ENCODE peak calls at places on chromosome 19, in four cellular contexts. S is HepG2, T is A549, A is H1. B is an unnamed sample.

GRCh38 chr19:46303702-46304397 is 7.0 kb downstream of the HIF3A start:
- DNase-seq in S (no peak), T (peak; percentile 40), A (peak; percentile 99), B (peak; percentile 90)

GRCh38 chr19:15431396-15432017 is 12.7 kb upstream of the AKAP8L start:
- DNase-seq in S (no peak), T (no peak), A (no peak), B (no peak)

GRCh38 chr19:48695743-48696352 is at the start of gene FUT2:
- DNase-seq in S (no peak), T (no peak), A (peak; percentile 72), B (no peak)

GRCh38 chr19:15466851-15467733 is 2.7 kb upstream of the RASAL3 start:
- DNase-seq in S (no peak), T (no peak), A (no peak), B (no peak)

GRCh38 chr19:48543121-48543710 is 8.8 kb upstream of the SULT2B1 start:
- DNase-seq in S (no peak), T (peak; percentile 69), A (no peak), B (no peak)

GRCh38 chr19:45217193-45217956 is 27.8 kb downstream of the EXOC3L2 start:
- DNase-seq in S (no peak), T (no peak), A (peak; percentile 58), B (no peak)

GRCh38 chr19:47582320-47582909 is 9.5 kb upstream of the ZNF541 start:
- DNase-seq in S (no peak), T (no peak), A (no peak), B (no peak)

GRCh38 chr19:18776736-18777135 is 14.4 kb downstream of the COMP start:
- DNase-seq in S (no peak), T (no peak), A (no peak), B (no peak)

GRCh38 chr19:8320564-8321066 is 560 bp downstream of the NDUFA7 start:
- DNase-seq in S (peak; percentile 25), T (no peak), A (no peak), B (no peak)
- TF ChIP-seq JUN in S (no peak), T (no peak), A (no peak), B (no peak)

GRCh38 chr19:16594681-16595091 is 22.5 kb upstream of the SLC35E1 start:
- DNase-seq in S (no peak), T (no peak), A (no peak), B (no peak)
- TF ChIP-seq CEBPB in S (no peak), T (no peak), A (no peak), B (no peak)

GRCh38 chr19:6776999-6777398 is 4.5 kb downstream of the VAV1 start:
- DNase-seq in S (no peak), T (no peak), A (no peak), B (no peak)

GRCh38 chr19:6772028-6772865 is at the start of gene VAV1:
- DNase-seq in S (no peak), T (no peak), A (no peak), B (peak; percentile 75)

GRCh38 chr19:6774821-6775707 is 2.6 kb downstream of the VAV1 start:
- DNase-seq in S (no peak), T (no peak), A (no peak), B (no peak)

GRCh38 chr19:6772866-6773322 is 386 bp downstream of the VAV1 start:
- DNase-seq in S (no peak), T (no peak), A (no peak), B (no peak)

DNA sequence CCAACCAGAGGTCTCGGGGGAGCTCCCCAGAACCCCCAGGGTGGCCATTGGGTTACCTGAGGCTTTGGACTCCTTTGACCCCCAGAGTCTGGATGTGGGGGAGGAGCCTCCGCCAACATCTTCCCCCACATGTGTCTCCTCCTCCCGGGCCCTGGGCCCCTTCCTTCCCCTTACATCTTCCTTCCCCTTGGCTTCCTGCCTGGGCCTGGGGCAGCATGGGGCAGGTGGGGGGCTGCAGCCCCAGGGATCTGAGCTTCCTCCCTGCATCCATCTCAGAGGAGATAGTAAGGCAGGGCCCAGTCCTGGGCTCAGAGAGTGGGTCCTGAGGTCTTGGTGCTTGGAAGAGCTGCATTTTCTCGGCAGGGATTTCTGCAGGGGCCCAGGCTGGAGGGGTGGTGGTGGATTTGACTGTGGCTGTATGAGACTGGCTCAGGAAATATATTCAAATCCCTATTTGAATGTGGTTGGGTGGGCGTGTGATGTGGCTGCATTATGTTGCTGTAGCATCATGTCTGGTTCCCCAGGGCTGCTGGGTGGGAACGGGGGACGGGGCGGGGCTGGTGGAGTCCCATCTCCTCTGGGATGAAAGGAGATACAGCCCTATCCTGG is 919 bp downstream of the VAV1 start:
- DNase-seq in S (no peak), T (no peak), A (no peak), B (peak; percentile 35)
- TF ChIP-seq JUN in S (no peak), T (no peak), A (no peak), B (no peak)

GRCh38 chr19:1026189-1027019 is at the start of gene CNN2:
- DNase-seq in S (peak; percentile 64), T (peak; percentile 69), A (peak; percentile 92), B (peak; percentile 76)

GRCh38 chr19:1027953-1028902 is 1.8 kb downstream of the CNN2 start:
- DNase-seq in S (peak; percentile 83), T (peak; percentile 43), A (peak; percentile 77), B (peak; percentile 81)

GRCh38 chr19:1032264-1032867 is 6.0 kb downstream of the CNN2 start:
- DNase-seq in S (no peak), T (no peak), A (no peak), B (no peak)

DNA sequence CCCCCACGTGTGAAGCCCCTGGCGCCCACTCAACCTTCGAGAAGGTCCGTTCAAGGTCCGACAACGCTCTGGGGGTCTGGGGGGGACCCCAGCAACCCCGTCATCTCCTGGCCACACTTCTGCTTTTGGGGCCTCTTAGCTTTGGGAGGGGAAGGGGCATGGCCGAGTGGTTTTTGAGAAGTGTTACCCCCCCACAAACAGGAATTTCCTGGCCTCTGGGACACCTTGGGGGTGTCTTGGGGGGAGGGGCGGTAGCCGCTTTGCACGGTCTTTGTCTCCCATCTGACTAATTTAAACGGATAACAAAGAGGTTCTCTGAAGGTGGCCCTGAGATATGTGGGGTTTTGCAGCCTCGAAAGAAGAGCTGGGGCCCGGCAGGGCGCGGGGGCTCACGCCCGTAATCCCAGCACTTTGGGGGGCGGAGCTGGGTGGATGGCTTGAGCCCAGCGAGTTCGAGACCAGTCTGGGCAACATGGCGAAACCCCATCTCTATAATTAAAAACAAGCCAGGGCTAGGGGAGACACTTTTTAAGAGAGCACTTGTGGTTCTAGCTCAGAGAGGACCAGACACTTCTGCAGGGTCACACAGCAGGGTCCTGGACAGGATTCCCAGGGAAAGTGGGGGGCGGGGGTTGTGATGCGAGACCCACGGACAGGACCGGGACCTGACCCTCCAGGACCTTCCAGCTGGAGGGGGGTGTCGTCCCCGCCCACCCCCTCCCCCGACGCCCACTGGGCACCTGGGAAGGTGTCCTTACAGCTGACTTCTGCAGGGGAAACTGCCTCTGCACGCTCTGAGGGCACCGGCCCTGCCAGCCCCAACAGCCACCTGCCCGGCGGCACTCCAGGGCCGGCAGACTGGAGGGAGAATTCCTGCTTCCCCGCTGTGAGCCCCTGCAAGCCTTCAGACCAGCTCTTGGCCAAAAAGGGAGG is 878 bp downstream of the CNN2 start:
- DNase-seq in S (no peak), T (no peak), A (no peak), B (no peak)
- TF ChIP-seq CEBPB in S (no peak), T (no peak), A (no peak), B (no peak)

GRCh38 chr19:35509861-35510625 is 3.4 kb downstream of the DMKN start:
- DNase-seq in S (peak; percentile 75), T (peak; percentile 99), A (peak; percentile 98), B (peak; percentile 87)

GRCh38 chr19:35507561-35507960 is 5.9 kb downstream of the DMKN start:
- DNase-seq in S (no peak), T (no peak), A (no peak), B (no peak)

GRCh38 chr19:35510626-35510964 is 2.9 kb downstream of the DMKN start:
- DNase-seq in S (no peak), T (no peak), A (no peak), B (no peak)

GRCh38 chr19:35508129-35508528 is 5.3 kb downstream of the DMKN start:
- DNase-seq in S (no peak), T (no peak), A (no peak), B (no peak)

DNA sequence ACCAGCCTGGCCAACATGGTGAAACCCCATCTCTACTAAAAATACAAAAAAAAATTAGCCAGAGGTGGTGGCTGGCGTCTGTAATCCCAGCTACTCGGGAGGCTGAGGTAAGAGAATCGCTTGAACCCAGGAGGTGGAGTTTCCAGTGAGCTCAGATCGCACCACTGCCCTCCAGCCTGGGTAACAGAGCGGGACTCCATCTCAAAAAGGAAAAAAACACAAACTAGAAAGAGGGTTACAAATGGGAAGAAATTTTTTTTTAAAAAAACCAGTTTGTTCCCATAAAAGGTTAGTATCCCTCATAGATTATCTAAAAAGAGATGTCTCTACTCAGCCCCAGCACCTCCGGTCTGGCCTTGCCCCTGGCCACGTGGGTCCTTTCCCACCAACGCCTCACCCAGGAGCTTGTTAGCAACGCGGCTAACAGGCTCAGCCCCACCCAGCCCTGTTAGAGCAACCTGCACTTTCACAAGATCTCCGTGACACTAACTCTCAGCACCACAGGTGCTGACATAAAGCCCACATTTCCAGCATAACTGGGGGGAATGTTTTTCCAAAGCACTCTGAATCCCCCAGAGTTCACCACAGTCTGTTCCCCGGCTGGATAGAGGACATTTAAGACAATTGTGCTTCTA is 4.3 kb downstream of the DMKN start:
- DNase-seq in S (peak; percentile 42), T (no peak), A (peak; percentile 62), B (peak; percentile 37)
- TF ChIP-seq JUN in S (no peak), T (no peak), A (no peak), B (no peak)

GRCh38 chr19:3383121-3383722 is 16.8 kb downstream of the NFIC start:
- DNase-seq in S (no peak), T (no peak), A (no peak), B (no peak)
- TF ChIP-seq CEBPB in S (no peak), T (no peak), A (no peak), B (no peak)

DNA sequence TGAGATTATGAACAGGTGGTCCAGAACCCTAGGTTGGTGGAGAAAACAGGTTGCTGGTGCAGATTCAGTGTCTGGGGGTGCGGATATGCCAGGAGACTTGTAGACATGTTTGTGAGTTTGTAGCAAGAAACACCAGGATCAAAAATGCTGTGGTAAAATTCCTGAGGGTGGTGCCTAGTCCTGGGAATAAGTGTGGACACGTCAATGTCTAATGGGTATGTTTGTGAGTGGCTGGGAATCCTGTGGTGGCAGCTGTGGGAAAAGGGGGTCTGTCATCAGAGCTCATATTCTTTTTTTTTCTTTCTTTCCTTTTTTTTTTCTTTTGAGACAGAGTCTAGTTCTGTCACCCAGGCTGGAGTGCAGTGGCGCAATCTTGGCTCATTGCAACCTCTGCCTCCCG is 7.2 kb downstream of the ZNF708 start:
- DNase-seq in S (no peak), T (no peak), A (no peak), B (no peak)
- TF ChIP-seq JUN in S (no peak), T (no peak), A (no peak), B (no peak)

B was measured in K562.